ENCODE peak calls at places on chromosomes 1 and 21, in five cellular contexts. U is A549, P is GM12878, G is GM23338, J is HepG2. A is an unnamed sample.

GRCh38 chr1:58156801-58157200 is 389.7 kb downstream of the OMA1 start:
- DNase-seq in J (no peak), U (no peak), G (no peak), P (no peak), A (no peak)

GRCh38 chr1:80533775-80534314 is 1266.9 kb upstream of the ADGRL2 start:
- DNase-seq in J (no peak), G (peak), U (no peak), P (no peak), A (no peak)

GRCh38 chr1:185017338-185017737 is 28.0 kb upstream of the RNF2 start:
- DNase-seq in G (no peak), P (no peak), J (no peak), U (peak), A (no peak)

GRCh38 chr1:9373614-9374013 is 80.9 kb downstream of the SPSB1 start:
- DNase-seq in G (no peak), J (no peak), P (no peak), U (no peak), A (no peak)

GRCh38 chr1:227945891-227946623 is 1.7 kb downstream of the WNT9A start:
- DNase-seq in P (no peak), U (peak), G (peak), J (peak), A (peak)

GRCh38 chr1:85465791-85466134 is 804 bp upstream of the DDAH1 start:
- DNase-seq in J (no peak), P (no peak), G (no peak), U (no peak), A (no peak)

GRCh38 chr1:154746620-154747299 is 123.3 kb downstream of the KCNN3 start:
- DNase-seq in U (no peak), J (no peak), G (no peak), P (no peak), A (no peak)

GRCh38 chr1:83815348-83815747 is 183.6 kb downstream of the TTLL7 start:
- DNase-seq in P (no peak), J (no peak), U (no peak), G (no peak), A (no peak)

GRCh38 chr1:1403543-1404112 is 3.5 kb downstream of the MRPL20 start:
- DNase-seq in G (no peak), P (no peak), U (no peak), J (no peak), A (no peak)

GRCh38 chr1:218299416-218299815 is 14.3 kb downstream of the RRP15 start:
- DNase-seq in G (peak), J (peak), U (peak), P (no peak), A (peak)

GRCh38 chr1:180268556-180269044 is 38.5 kb downstream of the LHX4 start:
- DNase-seq in U (no peak), J (no peak), G (peak), P (no peak), A (no peak)

GRCh38 chr1:200951016-200951415 is 56.3 kb downstream of the INAVA start:
- DNase-seq in U (no peak), J (no peak), G (no peak), P (no peak), A (peak)

GRCh38 chr21:17051054-17051453 is 461.8 kb upstream of the CXADR start:
- DNase-seq in G (peak), P (no peak), U (no peak), J (no peak), A (no peak)

GRCh38 chr1:185215911-185216310 is 58.9 kb downstream of the SWT1 start:
- DNase-seq in J (no peak), P (no peak), G (no peak), U (no peak), A (no peak)

GRCh38 chr1:246294263-246294662 is 212.8 kb downstream of the SMYD3 start:
- DNase-seq in P (no peak), U (no peak), J (no peak), G (no peak), A (no peak)

GRCh38 chr1:26531651-26532131 is 2.1 kb downstream of the RPS6KA1 start:
- DNase-seq in J (no peak), P (no peak), U (no peak), G (peak), A (no peak)

GRCh38 chr1:224068458-224068770 is 45.5 kb upstream of the FBXO28 start:
- DNase-seq in U (no peak), J (no peak), G (no peak), P (no peak), A (no peak)

GRCh38 chr1:68231627-68232303 is 558 bp downstream of the WLS start:
- DNase-seq in U (peak), J (no peak), G (peak), P (no peak), A (no peak)

GRCh38 chr1:225445644-225446297 is 17.9 kb upstream of the LBR start:
- DNase-seq in G (no peak), J (no peak), P (no peak), U (no peak), A (no peak)

GRCh38 chr1:111516008-111516535 is 12.6 kb upstream of the ADORA3 start:
- DNase-seq in G (peak), U (no peak), J (no peak), P (no peak), A (peak)

GRCh38 chr1:86499987-86500593 is 31.4 kb downstream of the CLCA1 start:
- DNase-seq in P (no peak), J (peak), U (peak), G (peak), A (peak)

GRCh38 chr1:168112673-168113305 is 23.9 kb downstream of the GPR161 start:
- DNase-seq in U (peak), J (no peak), G (no peak), P (peak), A (no peak)

GRCh38 chr21:40516336-40516735 is 330.6 kb downstream of the DSCAM start:
- DNase-seq in G (peak), P (no peak), J (no peak), U (no peak), A (no peak)

GRCh38 chr1:94044290-94044790 is 76.6 kb downstream of the ABCA4 start:
- DNase-seq in U (no peak), G (no peak), J (peak), P (no peak), A (no peak)

GRCh38 chr1:193884848-193885558 is 698.6 kb upstream of the B3GALT2 start:
- DNase-seq in U (no peak), J (no peak), P (no peak), G (peak), A (no peak)

GRCh38 chr1:40133122-40133665 is 28.0 kb upstream of the RLF start:
- DNase-seq in J (no peak), U (no peak), P (no peak), G (peak), A (no peak)

GRCh38 chr1:53442297-53442696 is 16.9 kb upstream of the DMRTB1 start:
- DNase-seq in J (no peak), P (no peak), U (no peak), G (no peak), A (no peak)

GRCh38 chr1:201448981-201449380 is 20.0 kb downstream of the PHLDA3 start:
- DNase-seq in U (no peak), G (peak), J (peak), P (no peak), A (no peak)

GRCh38 chr1:18635833-18636671 is 5.4 kb downstream of the PAX7 start:
- DNase-seq in J (no peak), P (no peak), G (peak), U (no peak), A (no peak)

GRCh38 chr1:19465123-19465522 is 20.2 kb downstream of the CAPZB start:
- DNase-seq in P (no peak), G (no peak), J (no peak), U (no peak), A (no peak)

GRCh38 chr1:175192111-175192629 is 406 bp downstream of the KIAA0040 start:
- DNase-seq in U (peak), P (no peak), J (no peak), G (peak), A (peak)

GRCh38 chr1:206969090-206969489 is 1.2 kb downstream of the FCAMR start:
- DNase-seq in G (no peak), P (no peak), J (no peak), U (no peak), A (no peak)

GRCh38 chr1:74343191-74343590 is 108.0 kb downstream of the TNNI3K start:
- DNase-seq in P (no peak), J (no peak), U (no peak), G (peak), A (no peak)

GRCh38 chr1:32925360-32926142 is 24.4 kb upstream of the TMEM54 start:
- DNase-seq in J (peak), G (peak), P (no peak), U (no peak), A (no peak)
- TF ChIP-seq JUNB in J (no peak), G (no peak), P (no peak), U (no peak), A (no peak)

DNA sequence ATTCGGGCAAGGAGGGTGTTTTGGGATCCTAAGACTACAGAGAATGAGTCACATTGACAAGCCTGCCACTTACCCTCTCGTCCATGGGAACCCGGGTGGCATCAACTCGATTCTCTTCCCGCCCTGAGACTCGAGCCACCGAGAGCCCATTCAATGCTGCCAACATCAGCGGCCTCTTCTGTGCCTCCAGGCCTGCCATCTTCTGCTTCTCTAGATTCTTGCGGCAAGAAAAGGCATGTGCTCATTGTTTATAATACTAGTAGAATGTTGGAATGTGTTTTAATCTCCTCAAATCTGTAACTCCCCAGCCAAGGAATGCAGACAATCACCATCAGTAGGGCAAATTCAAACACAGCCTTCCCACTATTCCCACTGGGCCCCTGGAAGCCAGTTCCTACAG is 96.9 kb downstream of the SMYD2 start:
- DNase-seq in G (no peak), U (no peak), J (no peak), P (no peak), A (no peak)
- TF ChIP-seq JUNB in G (no peak), U (no peak), J (no peak), P (no peak), A (no peak)

DNA sequence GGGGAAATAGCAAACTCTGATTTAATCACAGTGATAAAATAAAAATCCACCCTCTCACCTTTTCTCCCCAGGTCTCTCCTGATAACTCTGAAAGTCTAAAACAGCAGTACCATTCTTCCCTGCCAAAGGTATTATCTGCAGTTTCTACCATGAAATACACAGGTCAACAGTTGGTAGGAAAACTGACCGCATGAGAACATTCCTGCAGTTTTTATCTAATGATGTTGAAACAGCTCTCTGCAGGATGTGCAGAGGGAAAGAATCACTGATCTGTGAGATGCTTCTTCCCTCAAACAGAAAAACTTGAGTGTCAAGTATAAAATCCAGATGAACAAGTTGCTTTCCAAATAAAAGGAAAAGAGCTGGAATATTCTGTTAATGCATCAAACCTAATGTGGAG is 39.1 kb downstream of the KCNJ6 start:
- DNase-seq in U (no peak), G (no peak), J (no peak), P (no peak), A (no peak)
- TF ChIP-seq JUNB in U (no peak), G (no peak), J (no peak), P (no peak), A (no peak)

GRCh38 chr1:36359383-36359782 is 26.3 kb downstream of the STK40 start:
- DNase-seq in G (no peak), J (no peak), U (no peak), P (no peak), A (no peak)

GRCh38 chr1:36359911-36360310 is 25.8 kb downstream of the STK40 start:
- DNase-seq in J (no peak), P (no peak), U (no peak), G (no peak), A (no peak)

GRCh38 chr1:36354486-36354885 is 31.0 kb upstream of the EVA1B start:
- DNase-seq in P (no peak), U (no peak), G (no peak), J (no peak), A (no peak)

GRCh38 chr1:36355811-36356210 is 29.9 kb downstream of the STK40 start:
- DNase-seq in P (no peak), J (no peak), U (no peak), G (peak), A (no peak)

DNA sequence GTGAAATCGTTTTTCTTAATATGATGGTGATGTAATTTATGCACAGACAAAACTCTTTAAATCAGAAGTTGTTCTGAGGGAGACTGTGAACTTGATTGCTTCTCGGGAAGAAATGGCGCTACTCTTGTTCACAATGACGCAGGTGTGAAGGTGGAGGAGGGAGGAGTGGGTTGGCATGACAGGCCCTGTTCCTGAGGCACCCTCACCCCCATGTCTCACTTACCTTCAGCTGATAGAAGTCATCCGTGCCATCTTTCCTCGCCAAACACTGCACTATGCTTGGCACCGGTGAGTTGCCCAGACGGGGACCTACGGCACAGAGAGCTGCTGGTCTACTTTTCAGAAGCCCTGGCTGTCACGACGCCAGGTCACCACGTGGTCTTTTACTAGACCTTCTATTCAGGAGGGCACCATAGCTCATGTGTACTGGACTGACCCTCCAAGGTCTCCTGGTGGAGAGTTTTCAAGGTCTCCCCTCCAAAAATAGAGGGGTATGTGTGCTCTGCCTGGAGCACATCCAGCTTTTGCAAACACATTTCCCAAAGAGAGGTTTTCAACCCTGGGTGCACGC is 27.1 kb downstream of the STK40 start:
- DNase-seq in U (no peak), J (no peak), P (no peak), G (no peak), A (no peak)
- TF ChIP-seq JUNB in U (no peak), J (no peak), P (no peak), G (no peak), A (no peak)

A was measured in K562.